ENCODE peak calls at places on chromosomes 7 and 10, in ten cellular contexts. One of them, this sample, is unnamed.

GRCh38 chr10:113180401-113181154 is 230.5 kb downstream of the TCF7L2 start:
- DNase-seq in heart right ventricle: no peak
- DNase-seq in tibial artery: no peak
- DNase-seq in CD8-positive, alpha-beta T cell: no peak
- DNase-seq in HL-60: peak
- DNase-seq in foreskin fibroblast: no peak
- DNase-seq in IMR-90: no peak
- DNase-seq in A549: no peak
- DNase-seq in upper lobe of right lung: no peak
- DNase-seq in AG09319: no peak
- DNase-seq in this sample: no peak

GRCh38 chr10:307659-308058 is 172.4 kb downstream of the ZMYND11 start:
- DNase-seq in heart right ventricle: no peak
- DNase-seq in tibial artery: no peak
- DNase-seq in CD8-positive, alpha-beta T cell: no peak
- DNase-seq in HL-60: no peak
- DNase-seq in foreskin fibroblast: no peak
- DNase-seq in IMR-90: no peak
- DNase-seq in A549: no peak
- DNase-seq in upper lobe of right lung: no peak
- DNase-seq in AG09319: no peak
- DNase-seq in this sample: no peak

GRCh38 chr10:75955953-75956352 is 524.5 kb downstream of the LRMDA start:
- DNase-seq in heart right ventricle: no peak
- DNase-seq in tibial artery: no peak
- DNase-seq in CD8-positive, alpha-beta T cell: no peak
- DNase-seq in HL-60: no peak
- DNase-seq in foreskin fibroblast: no peak
- DNase-seq in IMR-90: no peak
- DNase-seq in A549: no peak
- DNase-seq in upper lobe of right lung: no peak
- DNase-seq in AG09319: no peak
- DNase-seq in this sample: no peak

GRCh38 chr7:155496267-155497005 is 38.5 kb downstream of the EN2 start:
- DNase-seq in heart right ventricle: no peak
- DNase-seq in tibial artery: no peak
- DNase-seq in CD8-positive, alpha-beta T cell: no peak
- DNase-seq in HL-60: no peak
- DNase-seq in foreskin fibroblast: no peak
- DNase-seq in IMR-90: no peak
- DNase-seq in A549: no peak
- DNase-seq in upper lobe of right lung: no peak
- DNase-seq in AG09319: no peak
- DNase-seq in this sample: peak

GRCh38 chr10:132939957-132940790 is 2.2 kb downstream of the CFAP46 start:
- DNase-seq in heart right ventricle: no peak
- DNase-seq in tibial artery: peak
- DNase-seq in CD8-positive, alpha-beta T cell: no peak
- DNase-seq in HL-60: peak
- DNase-seq in foreskin fibroblast: peak
- DNase-seq in IMR-90: peak
- DNase-seq in A549: peak
- DNase-seq in upper lobe of right lung: peak
- DNase-seq in AG09319: peak
- DNase-seq in this sample: no peak

GRCh38 chr7:12124028-12124427 is 87.1 kb upstream of the TMEM106B start:
- DNase-seq in heart right ventricle: no peak
- DNase-seq in tibial artery: no peak
- DNase-seq in CD8-positive, alpha-beta T cell: no peak
- DNase-seq in HL-60: no peak
- DNase-seq in foreskin fibroblast: no peak
- DNase-seq in IMR-90: no peak
- DNase-seq in A549: no peak
- DNase-seq in upper lobe of right lung: no peak
- DNase-seq in AG09319: no peak
- DNase-seq in this sample: no peak

GRCh38 chr10:44386546-44387052 is 1.7 kb upstream of the CXCL12 start:
- DNase-seq in heart right ventricle: peak
- DNase-seq in tibial artery: peak
- DNase-seq in CD8-positive, alpha-beta T cell: no peak
- DNase-seq in HL-60: no peak
- DNase-seq in foreskin fibroblast: peak
- DNase-seq in IMR-90: peak
- DNase-seq in A549: peak
- DNase-seq in upper lobe of right lung: peak
- DNase-seq in AG09319: no peak
- DNase-seq in this sample: no peak

GRCh38 chr7:140653319-140654108 is 12.9 kb upstream of the DENND2A start:
- DNase-seq in heart right ventricle: peak
- DNase-seq in tibial artery: peak
- DNase-seq in CD8-positive, alpha-beta T cell: no peak
- DNase-seq in HL-60: peak
- DNase-seq in foreskin fibroblast: peak
- DNase-seq in IMR-90: peak
- DNase-seq in A549: peak
- DNase-seq in upper lobe of right lung: peak
- DNase-seq in AG09319: peak
- DNase-seq in this sample: no peak

GRCh38 chr7:56471811-56472210 is 355.6 kb upstream of the NUPR2 start:
- DNase-seq in heart right ventricle: no peak
- DNase-seq in tibial artery: no peak
- DNase-seq in CD8-positive, alpha-beta T cell: no peak
- DNase-seq in HL-60: no peak
- DNase-seq in foreskin fibroblast: no peak
- DNase-seq in IMR-90: no peak
- DNase-seq in A549: no peak
- DNase-seq in upper lobe of right lung: no peak
- DNase-seq in AG09319: no peak
- DNase-seq in this sample: peak

GRCh38 chr7:94067506-94067905 is 63.4 kb upstream of the BET1 start:
- DNase-seq in heart right ventricle: no peak
- DNase-seq in tibial artery: no peak
- DNase-seq in CD8-positive, alpha-beta T cell: no peak
- DNase-seq in HL-60: no peak
- DNase-seq in foreskin fibroblast: no peak
- DNase-seq in IMR-90: peak
- DNase-seq in A549: no peak
- DNase-seq in upper lobe of right lung: no peak
- DNase-seq in AG09319: no peak
- DNase-seq in this sample: no peak

GRCh38 chr10:122974543-122975064 is 5.6 kb upstream of the PSTK start:
- DNase-seq in heart right ventricle: no peak
- DNase-seq in tibial artery: no peak
- DNase-seq in CD8-positive, alpha-beta T cell: no peak
- DNase-seq in HL-60: peak
- DNase-seq in foreskin fibroblast: no peak
- DNase-seq in IMR-90: no peak
- DNase-seq in A549: no peak
- DNase-seq in upper lobe of right lung: no peak
- DNase-seq in AG09319: no peak
- DNase-seq in this sample: no peak

GRCh38 chr10:33010132-33011037 is 52.4 kb upstream of the ITGB1 start:
- DNase-seq in heart right ventricle: no peak
- DNase-seq in tibial artery: no peak
- DNase-seq in CD8-positive, alpha-beta T cell: peak
- DNase-seq in HL-60: no peak
- DNase-seq in foreskin fibroblast: peak
- DNase-seq in IMR-90: peak
- DNase-seq in A549: peak
- DNase-seq in upper lobe of right lung: no peak
- DNase-seq in AG09319: peak
- DNase-seq in this sample: no peak

GRCh38 chr10:132738454-132739224 is 47.3 kb downstream of the NKX6-2 start:
- DNase-seq in heart right ventricle: no peak
- DNase-seq in tibial artery: no peak
- DNase-seq in CD8-positive, alpha-beta T cell: no peak
- DNase-seq in HL-60: no peak
- DNase-seq in foreskin fibroblast: no peak
- DNase-seq in IMR-90: no peak
- DNase-seq in A549: no peak
- DNase-seq in upper lobe of right lung: no peak
- DNase-seq in AG09319: no peak
- DNase-seq in this sample: no peak

GRCh38 chr10:43843331-43844101 is 194.8 kb upstream of the ZNF32 start:
- DNase-seq in heart right ventricle: no peak
- DNase-seq in tibial artery: peak
- DNase-seq in CD8-positive, alpha-beta T cell: no peak
- DNase-seq in HL-60: no peak
- DNase-seq in foreskin fibroblast: peak
- DNase-seq in IMR-90: peak
- DNase-seq in A549: no peak
- DNase-seq in upper lobe of right lung: no peak
- DNase-seq in AG09319: peak
- DNase-seq in this sample: no peak

GRCh38 chr10:1047937-1048336 is 982 bp downstream of the IDI1 start:
- DNase-seq in heart right ventricle: no peak
- DNase-seq in tibial artery: no peak
- DNase-seq in CD8-positive, alpha-beta T cell: no peak
- DNase-seq in HL-60: no peak
- DNase-seq in foreskin fibroblast: no peak
- DNase-seq in IMR-90: no peak
- DNase-seq in A549: no peak
- DNase-seq in upper lobe of right lung: no peak
- DNase-seq in AG09319: no peak
- DNase-seq in this sample: no peak

GRCh38 chr7:13359656-13360055 is 629.8 kb downstream of the ETV1 start:
- DNase-seq in heart right ventricle: no peak
- DNase-seq in tibial artery: no peak
- DNase-seq in CD8-positive, alpha-beta T cell: no peak
- DNase-seq in HL-60: no peak
- DNase-seq in foreskin fibroblast: no peak
- DNase-seq in IMR-90: no peak
- DNase-seq in A549: no peak
- DNase-seq in upper lobe of right lung: no peak
- DNase-seq in AG09319: no peak
- DNase-seq in this sample: no peak
- TF ChIP-seq CTCF in heart right ventricle: no peak
- TF ChIP-seq CTCF in tibial artery: no peak
- TF ChIP-seq CTCF in CD8-positive, alpha-beta T cell: no peak
- TF ChIP-seq CTCF in HL-60: no peak
- TF ChIP-seq CTCF in foreskin fibroblast: no peak
- TF ChIP-seq CTCF in IMR-90: no peak
- TF ChIP-seq CTCF in A549: no peak
- TF ChIP-seq CTCF in upper lobe of right lung: no peak
- TF ChIP-seq CTCF in AG09319: no peak
- TF ChIP-seq CTCF in this sample: no peak

GRCh38 chr10:109855746-109856145 is 67.6 kb downstream of the XPNPEP1 start:
- DNase-seq in heart right ventricle: no peak
- DNase-seq in tibial artery: no peak
- DNase-seq in CD8-positive, alpha-beta T cell: no peak
- DNase-seq in HL-60: no peak
- DNase-seq in foreskin fibroblast: no peak
- DNase-seq in IMR-90: no peak
- DNase-seq in A549: no peak
- DNase-seq in upper lobe of right lung: no peak
- DNase-seq in AG09319: no peak
- DNase-seq in this sample: no peak

GRCh38 chr10:109851595-109851994 is 71.7 kb downstream of the XPNPEP1 start:
- DNase-seq in heart right ventricle: no peak
- DNase-seq in tibial artery: no peak
- DNase-seq in CD8-positive, alpha-beta T cell: no peak
- DNase-seq in HL-60: no peak
- DNase-seq in foreskin fibroblast: no peak
- DNase-seq in IMR-90: no peak
- DNase-seq in A549: no peak
- DNase-seq in upper lobe of right lung: no peak
- DNase-seq in AG09319: no peak
- DNase-seq in this sample: no peak

GRCh38 chr10:109852004-109852717 is 71.2 kb downstream of the XPNPEP1 start:
- DNase-seq in heart right ventricle: peak
- DNase-seq in tibial artery: peak
- DNase-seq in CD8-positive, alpha-beta T cell: peak
- DNase-seq in HL-60: peak
- DNase-seq in foreskin fibroblast: peak
- DNase-seq in IMR-90: peak
- DNase-seq in A549: peak
- DNase-seq in upper lobe of right lung: peak
- DNase-seq in AG09319: peak
- DNase-seq in this sample: peak

GRCh38 chr10:109853922-109854321 is 69.4 kb downstream of the XPNPEP1 start:
- DNase-seq in heart right ventricle: no peak
- DNase-seq in tibial artery: no peak
- DNase-seq in CD8-positive, alpha-beta T cell: no peak
- DNase-seq in HL-60: no peak
- DNase-seq in foreskin fibroblast: no peak
- DNase-seq in IMR-90: no peak
- DNase-seq in A549: no peak
- DNase-seq in upper lobe of right lung: no peak
- DNase-seq in AG09319: no peak
- DNase-seq in this sample: no peak

GRCh38 chr10:109852718-109853037 is 70.6 kb downstream of the XPNPEP1 start:
- DNase-seq in heart right ventricle: no peak
- DNase-seq in tibial artery: no peak
- DNase-seq in CD8-positive, alpha-beta T cell: no peak
- DNase-seq in HL-60: no peak
- DNase-seq in foreskin fibroblast: no peak
- DNase-seq in IMR-90: no peak
- DNase-seq in A549: no peak
- DNase-seq in upper lobe of right lung: no peak
- DNase-seq in AG09319: no peak
- DNase-seq in this sample: no peak
- TF ChIP-seq CTCF in heart right ventricle: no peak
- TF ChIP-seq CTCF in tibial artery: no peak
- TF ChIP-seq CTCF in CD8-positive, alpha-beta T cell: peak
- TF ChIP-seq CTCF in HL-60: no peak
- TF ChIP-seq CTCF in foreskin fibroblast: no peak
- TF ChIP-seq CTCF in IMR-90: no peak
- TF ChIP-seq CTCF in A549: no peak
- TF ChIP-seq CTCF in upper lobe of right lung: no peak
- TF ChIP-seq CTCF in AG09319: no peak
- TF ChIP-seq CTCF in this sample: no peak

DNA sequence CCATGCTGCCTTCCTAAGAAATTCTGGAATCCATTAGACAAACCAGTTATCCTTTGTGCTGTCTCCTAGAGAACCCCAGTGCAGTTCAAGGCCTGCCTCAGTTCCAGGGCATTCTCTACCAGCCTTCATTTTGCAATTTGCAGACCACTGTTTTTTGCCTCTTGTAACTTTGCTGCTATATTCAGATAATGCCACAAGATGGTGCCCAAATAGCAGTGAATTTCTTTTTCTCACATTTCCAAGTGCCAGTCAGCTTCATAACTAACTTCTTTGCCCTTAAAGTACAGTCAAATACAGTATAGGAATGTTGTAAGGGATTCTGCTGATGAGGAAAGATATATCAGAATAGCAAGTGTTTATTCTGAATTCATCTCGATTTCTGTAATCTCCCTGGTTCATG is 25.2 kb downstream of the LOXL4 start:
- DNase-seq in heart right ventricle: no peak
- DNase-seq in tibial artery: no peak
- DNase-seq in CD8-positive, alpha-beta T cell: no peak
- DNase-seq in HL-60: no peak
- DNase-seq in foreskin fibroblast: no peak
- DNase-seq in IMR-90: peak
- DNase-seq in A549: no peak
- DNase-seq in upper lobe of right lung: no peak
- DNase-seq in AG09319: no peak
- DNase-seq in this sample: no peak
- TF ChIP-seq CTCF in heart right ventricle: no peak
- TF ChIP-seq CTCF in tibial artery: peak
- TF ChIP-seq CTCF in CD8-positive, alpha-beta T cell: no peak
- TF ChIP-seq CTCF in HL-60: no peak
- TF ChIP-seq CTCF in foreskin fibroblast: peak
- TF ChIP-seq CTCF in IMR-90: peak
- TF ChIP-seq CTCF in A549: peak
- TF ChIP-seq CTCF in upper lobe of right lung: peak
- TF ChIP-seq CTCF in AG09319: peak
- TF ChIP-seq CTCF in this sample: no peak

GRCh38 chr10:13414855-13415254 is 66.8 kb upstream of the SEPHS1 start:
- DNase-seq in heart right ventricle: no peak
- DNase-seq in tibial artery: no peak
- DNase-seq in CD8-positive, alpha-beta T cell: no peak
- DNase-seq in HL-60: no peak
- DNase-seq in foreskin fibroblast: no peak
- DNase-seq in IMR-90: no peak
- DNase-seq in A549: no peak
- DNase-seq in upper lobe of right lung: no peak
- DNase-seq in AG09319: no peak
- DNase-seq in this sample: no peak
- TF ChIP-seq CTCF in heart right ventricle: no peak
- TF ChIP-seq CTCF in tibial artery: no peak
- TF ChIP-seq CTCF in CD8-positive, alpha-beta T cell: no peak
- TF ChIP-seq CTCF in HL-60: no peak
- TF ChIP-seq CTCF in foreskin fibroblast: peak
- TF ChIP-seq CTCF in IMR-90: peak
- TF ChIP-seq CTCF in A549: no peak
- TF ChIP-seq CTCF in upper lobe of right lung: peak
- TF ChIP-seq CTCF in AG09319: peak
- TF ChIP-seq CTCF in this sample: no peak

This sample was measured in lower leg skin.